ENCODE peak calls at places on chromosomes 2 and 18, in seven cellular contexts. One of them, this sample, is unnamed.

GRCh38 chr2:172204309-172204708 is 101.6 kb upstream of the DLX2 start:
- DNase-seq in IMR-90: peak
- DNase-seq in foreskin fibroblast: no peak
- DNase-seq in NCI-H2081 treated with DMSO at 0.1 percent for 48 hours: no peak
- DNase-seq in tibial artery: no peak
- DNase-seq in H54: no peak
- DNase-seq in NCI-H1417: no peak
- DNase-seq in this sample: no peak

GRCh38 chr2:8573942-8574195 is 108.0 kb upstream of the ID2 start:
- DNase-seq in IMR-90: no peak
- DNase-seq in foreskin fibroblast: no peak
- DNase-seq in NCI-H2081 treated with DMSO at 0.1 percent for 48 hours: no peak
- DNase-seq in tibial artery: no peak
- DNase-seq in H54: no peak
- DNase-seq in NCI-H1417: no peak
- DNase-seq in this sample: peak

GRCh38 chr18:69817335-69817935 is 130.2 kb downstream of the CD226 start:
- DNase-seq in IMR-90: peak
- DNase-seq in foreskin fibroblast: peak
- DNase-seq in NCI-H2081 treated with DMSO at 0.1 percent for 48 hours: no peak
- DNase-seq in tibial artery: no peak
- DNase-seq in H54: no peak
- DNase-seq in NCI-H1417: no peak
- DNase-seq in this sample: no peak

GRCh38 chr2:166539340-166540162 is 45.5 kb upstream of the SCN7A start:
- DNase-seq in IMR-90: peak
- DNase-seq in foreskin fibroblast: peak
- DNase-seq in NCI-H2081 treated with DMSO at 0.1 percent for 48 hours: peak
- DNase-seq in tibial artery: no peak
- DNase-seq in H54: peak
- DNase-seq in NCI-H1417: peak
- DNase-seq in this sample: no peak

GRCh38 chr18:8883409-8883668 is 178.0 kb downstream of the MTCL1 start:
- DNase-seq in IMR-90: no peak
- DNase-seq in foreskin fibroblast: no peak
- DNase-seq in NCI-H2081 treated with DMSO at 0.1 percent for 48 hours: no peak
- DNase-seq in tibial artery: no peak
- DNase-seq in H54: no peak
- DNase-seq in NCI-H1417: no peak
- DNase-seq in this sample: no peak

GRCh38 chr2:205892141-205893064 is 193.6 kb downstream of the INO80D start:
- DNase-seq in IMR-90: peak
- DNase-seq in foreskin fibroblast: no peak
- DNase-seq in NCI-H2081 treated with DMSO at 0.1 percent for 48 hours: peak
- DNase-seq in tibial artery: no peak
- DNase-seq in H54: no peak
- DNase-seq in NCI-H1417: peak
- DNase-seq in this sample: no peak

GRCh38 chr2:178865999-178866398 is 58.8 kb upstream of the TTN start:
- DNase-seq in IMR-90: no peak
- DNase-seq in foreskin fibroblast: no peak
- DNase-seq in NCI-H2081 treated with DMSO at 0.1 percent for 48 hours: peak
- DNase-seq in tibial artery: no peak
- DNase-seq in H54: no peak
- DNase-seq in NCI-H1417: no peak
- DNase-seq in this sample: no peak

GRCh38 chr2:42854207-42854818 is 61.9 kb upstream of the HAAO start:
- DNase-seq in IMR-90: peak
- DNase-seq in foreskin fibroblast: peak
- DNase-seq in NCI-H2081 treated with DMSO at 0.1 percent for 48 hours: no peak
- DNase-seq in tibial artery: peak
- DNase-seq in H54: no peak
- DNase-seq in NCI-H1417: no peak
- DNase-seq in this sample: peak

GRCh38 chr2:74872310-74872923 is 38.5 kb downstream of the HK2 start:
- DNase-seq in IMR-90: peak
- DNase-seq in foreskin fibroblast: no peak
- DNase-seq in NCI-H2081 treated with DMSO at 0.1 percent for 48 hours: no peak
- DNase-seq in tibial artery: no peak
- DNase-seq in H54: no peak
- DNase-seq in NCI-H1417: no peak
- DNase-seq in this sample: no peak

GRCh38 chr2:7773362-7773973 is 856.3 kb downstream of the RNF144A start:
- DNase-seq in IMR-90: no peak
- DNase-seq in foreskin fibroblast: no peak
- DNase-seq in NCI-H2081 treated with DMSO at 0.1 percent for 48 hours: no peak
- DNase-seq in tibial artery: no peak
- DNase-seq in H54: no peak
- DNase-seq in NCI-H1417: no peak
- DNase-seq in this sample: no peak

GRCh38 chr2:222569826-222570225 is 86.1 kb downstream of the FARSB start:
- DNase-seq in IMR-90: peak
- DNase-seq in foreskin fibroblast: peak
- DNase-seq in NCI-H2081 treated with DMSO at 0.1 percent for 48 hours: no peak
- DNase-seq in tibial artery: no peak
- DNase-seq in H54: peak
- DNase-seq in NCI-H1417: no peak
- DNase-seq in this sample: no peak

GRCh38 chr2:150209746-150210145 is 277.7 kb downstream of the RND3 start:
- DNase-seq in IMR-90: no peak
- DNase-seq in foreskin fibroblast: no peak
- DNase-seq in NCI-H2081 treated with DMSO at 0.1 percent for 48 hours: no peak
- DNase-seq in tibial artery: no peak
- DNase-seq in H54: no peak
- DNase-seq in NCI-H1417: no peak
- DNase-seq in this sample: no peak

GRCh38 chr2:84214455-84214854 is 244.6 kb downstream of the SUCLG1 start:
- DNase-seq in IMR-90: no peak
- DNase-seq in foreskin fibroblast: no peak
- DNase-seq in NCI-H2081 treated with DMSO at 0.1 percent for 48 hours: no peak
- DNase-seq in tibial artery: no peak
- DNase-seq in H54: no peak
- DNase-seq in NCI-H1417: no peak
- DNase-seq in this sample: no peak

GRCh38 chr2:223285505-223286265 is 233.7 kb downstream of the KCNE4 start:
- DNase-seq in IMR-90: no peak
- DNase-seq in foreskin fibroblast: no peak
- DNase-seq in NCI-H2081 treated with DMSO at 0.1 percent for 48 hours: no peak
- DNase-seq in tibial artery: no peak
- DNase-seq in H54: no peak
- DNase-seq in NCI-H1417: no peak
- DNase-seq in this sample: no peak

GRCh38 chr18:79378416-79379250 is 17.1 kb upstream of the NFATC1 start:
- DNase-seq in IMR-90: peak
- DNase-seq in foreskin fibroblast: peak
- DNase-seq in NCI-H2081 treated with DMSO at 0.1 percent for 48 hours: no peak
- DNase-seq in tibial artery: peak
- DNase-seq in H54: no peak
- DNase-seq in NCI-H1417: no peak
- DNase-seq in this sample: peak

GRCh38 chr2:225911019-225911418 is 511.5 kb downstream of the NYAP2 start:
- DNase-seq in IMR-90: no peak
- DNase-seq in foreskin fibroblast: no peak
- DNase-seq in NCI-H2081 treated with DMSO at 0.1 percent for 48 hours: no peak
- DNase-seq in tibial artery: no peak
- DNase-seq in H54: no peak
- DNase-seq in NCI-H1417: no peak
- DNase-seq in this sample: no peak

GRCh38 chr2:142750858-142751257 is 126.6 kb upstream of the KYNU start:
- DNase-seq in IMR-90: no peak
- DNase-seq in foreskin fibroblast: no peak
- DNase-seq in NCI-H2081 treated with DMSO at 0.1 percent for 48 hours: no peak
- DNase-seq in tibial artery: no peak
- DNase-seq in H54: no peak
- DNase-seq in NCI-H1417: no peak
- DNase-seq in this sample: no peak

GRCh38 chr2:96156011-96156820 is 11.0 kb upstream of the DUSP2 start:
- DNase-seq in IMR-90: no peak
- DNase-seq in foreskin fibroblast: no peak
- DNase-seq in NCI-H2081 treated with DMSO at 0.1 percent for 48 hours: no peak
- DNase-seq in tibial artery: no peak
- DNase-seq in H54: no peak
- DNase-seq in NCI-H1417: no peak
- DNase-seq in this sample: peak

GRCh38 chr2:51505533-51505932 is 473.6 kb upstream of the NRXN1 start:
- DNase-seq in IMR-90: no peak
- DNase-seq in foreskin fibroblast: no peak
- DNase-seq in NCI-H2081 treated with DMSO at 0.1 percent for 48 hours: no peak
- DNase-seq in tibial artery: no peak
- DNase-seq in H54: no peak
- DNase-seq in NCI-H1417: no peak
- DNase-seq in this sample: no peak

GRCh38 chr18:24421831-24422230 is 4.6 kb upstream of the IMPACT start:
- DNase-seq in IMR-90: no peak
- DNase-seq in foreskin fibroblast: peak
- DNase-seq in NCI-H2081 treated with DMSO at 0.1 percent for 48 hours: no peak
- DNase-seq in tibial artery: no peak
- DNase-seq in H54: no peak
- DNase-seq in NCI-H1417: peak
- DNase-seq in this sample: no peak

GRCh38 chr2:147288131-147288530 is 556.7 kb upstream of the ACVR2A start:
- DNase-seq in IMR-90: no peak
- DNase-seq in foreskin fibroblast: no peak
- DNase-seq in NCI-H2081 treated with DMSO at 0.1 percent for 48 hours: no peak
- DNase-seq in tibial artery: no peak
- DNase-seq in H54: no peak
- DNase-seq in NCI-H1417: no peak
- DNase-seq in this sample: no peak

GRCh38 chr2:240813231-240813921 is 6.6 kb downstream of the KIF1A start:
- DNase-seq in IMR-90: no peak
- DNase-seq in foreskin fibroblast: no peak
- DNase-seq in NCI-H2081 treated with DMSO at 0.1 percent for 48 hours: no peak
- DNase-seq in tibial artery: no peak
- DNase-seq in H54: no peak
- DNase-seq in NCI-H1417: no peak
- DNase-seq in this sample: no peak

GRCh38 chr2:118224144-118224887 is 136.0 kb downstream of the INSIG2 start:
- DNase-seq in IMR-90: no peak
- DNase-seq in foreskin fibroblast: no peak
- DNase-seq in NCI-H2081 treated with DMSO at 0.1 percent for 48 hours: no peak
- DNase-seq in tibial artery: no peak
- DNase-seq in H54: no peak
- DNase-seq in NCI-H1417: no peak
- DNase-seq in this sample: no peak

GRCh38 chr2:4501525-4501924 is 798.1 kb downstream of the DCDC2C start:
- DNase-seq in IMR-90: no peak
- DNase-seq in foreskin fibroblast: no peak
- DNase-seq in NCI-H2081 treated with DMSO at 0.1 percent for 48 hours: no peak
- DNase-seq in tibial artery: no peak
- DNase-seq in H54: no peak
- DNase-seq in NCI-H1417: no peak
- DNase-seq in this sample: no peak

GRCh38 chr2:56130463-56131070 is 53.2 kb upstream of the CCDC85A start:
- DNase-seq in IMR-90: peak
- DNase-seq in foreskin fibroblast: peak
- DNase-seq in NCI-H2081 treated with DMSO at 0.1 percent for 48 hours: no peak
- DNase-seq in tibial artery: no peak
- DNase-seq in H54: peak
- DNase-seq in NCI-H1417: peak
- DNase-seq in this sample: no peak

GRCh38 chr18:64164883-64165282 is 16.0 kb upstream of the LINC00305 start:
- DNase-seq in IMR-90: no peak
- DNase-seq in foreskin fibroblast: no peak
- DNase-seq in NCI-H2081 treated with DMSO at 0.1 percent for 48 hours: no peak
- DNase-seq in tibial artery: no peak
- DNase-seq in H54: no peak
- DNase-seq in NCI-H1417: no peak
- DNase-seq in this sample: no peak

GRCh38 chr2:18396328-18396727 is 164.1 kb downstream of the RDH14 start:
- DNase-seq in IMR-90: no peak
- DNase-seq in foreskin fibroblast: no peak
- DNase-seq in NCI-H2081 treated with DMSO at 0.1 percent for 48 hours: no peak
- DNase-seq in tibial artery: no peak
- DNase-seq in H54: no peak
- DNase-seq in NCI-H1417: no peak
- DNase-seq in this sample: no peak

GRCh38 chr18:58502628-58503027 is 126.3 kb downstream of the ALPK2 start:
- DNase-seq in IMR-90: no peak
- DNase-seq in foreskin fibroblast: no peak
- DNase-seq in NCI-H2081 treated with DMSO at 0.1 percent for 48 hours: no peak
- DNase-seq in tibial artery: no peak
- DNase-seq in H54: no peak
- DNase-seq in NCI-H1417: peak
- DNase-seq in this sample: no peak

GRCh38 chr2:71700041-71700879 is 246.9 kb downstream of the DYSF start:
- DNase-seq in IMR-90: no peak
- DNase-seq in foreskin fibroblast: no peak
- DNase-seq in NCI-H2081 treated with DMSO at 0.1 percent for 48 hours: no peak
- DNase-seq in tibial artery: peak
- DNase-seq in H54: no peak
- DNase-seq in NCI-H1417: no peak
- DNase-seq in this sample: peak

GRCh38 chr2:33104052-33104623 is 157.4 kb downstream of the LTBP1 start:
- DNase-seq in IMR-90: peak
- DNase-seq in foreskin fibroblast: peak
- DNase-seq in NCI-H2081 treated with DMSO at 0.1 percent for 48 hours: no peak
- DNase-seq in tibial artery: no peak
- DNase-seq in H54: no peak
- DNase-seq in NCI-H1417: no peak
- DNase-seq in this sample: no peak

GRCh38 chr2:9315280-9315847 is 108.0 kb downstream of the ITGB1BP1 start:
- DNase-seq in IMR-90: no peak
- DNase-seq in foreskin fibroblast: no peak
- DNase-seq in NCI-H2081 treated with DMSO at 0.1 percent for 48 hours: no peak
- DNase-seq in tibial artery: no peak
- DNase-seq in H54: no peak
- DNase-seq in NCI-H1417: no peak
- DNase-seq in this sample: no peak

GRCh38 chr2:86815616-86816015 is 24.9 kb upstream of the CD8A start:
- DNase-seq in IMR-90: no peak
- DNase-seq in foreskin fibroblast: no peak
- DNase-seq in NCI-H2081 treated with DMSO at 0.1 percent for 48 hours: no peak
- DNase-seq in tibial artery: no peak
- DNase-seq in H54: no peak
- DNase-seq in NCI-H1417: no peak
- DNase-seq in this sample: no peak